ENCODE peak calls at places on chromosomes 5 and 9, in nine cellular contexts. R, S, P, J, Y, M, L, B and O are unnamed samples. For H3K9me3, the result is how much of the 10 kb centered on the place peaks cover.

GRCh38 chr5:169988947-169989346 is 8.7 kb upstream of the INSYN2B start:
- DNase-seq in R (no peak), S (no peak), P (no peak), J (no peak), Y (no peak), M (no peak), L (no peak), B (peak), O (no peak)

GRCh38 chr5:159814810-159815585 is 101.3 kb upstream of the ADRA1B start:
- DNase-seq in R (no peak), S (no peak), P (no peak), J (no peak), Y (no peak), M (no peak), L (no peak), B (peak), O (no peak)

GRCh38 chr5:102974177-102974576 is 145.8 kb downstream of the GIN1 start:
- DNase-seq in R (no peak), S (no peak), P (no peak), J (no peak), Y (no peak), M (no peak), L (no peak), B (no peak), O (no peak)

GRCh38 chr5:106085136-106085535 is 1585.6 kb downstream of the EFNA5 start:
- DNase-seq in R (no peak), S (no peak), P (no peak), J (no peak), Y (no peak), M (no peak), L (no peak), B (no peak), O (no peak)

GRCh38 chr5:73674669-73675004 is 48.6 kb downstream of the ARHGEF28 start:
- DNase-seq in R (no peak), S (no peak), P (no peak), J (no peak), Y (no peak), M (no peak), L (no peak), B (no peak), O (no peak)

GRCh38 chr5:149777382-149777781 is 47.3 kb downstream of the PPARGC1B start:
- DNase-seq in R (no peak), S (no peak), P (no peak), J (no peak), Y (peak), M (no peak), L (no peak), B (no peak), O (no peak)

GRCh38 chr9:124054671-124055212 is 43.2 kb downstream of the LHX2 start:
- DNase-seq in R (no peak), S (no peak), P (no peak), J (no peak), Y (no peak), M (no peak), L (no peak), B (peak), O (peak)

GRCh38 chr5:118070041-118070440 is 918.3 kb downstream of the DTWD2 start:
- DNase-seq in R (no peak), S (no peak), P (no peak), J (no peak), Y (no peak), M (no peak), L (no peak), B (no peak), O (no peak)

GRCh38 chr9:108919517-108919916 is 14.4 kb downstream of the ELP1 start:
- DNase-seq in R (no peak), S (no peak), P (no peak), J (peak), Y (no peak), M (no peak), L (no peak), B (no peak), O (no peak)

GRCh38 chr9:93683331-93684134 is 107.1 kb downstream of the PHF2 start:
- DNase-seq in R (peak), S (no peak), P (no peak), J (no peak), Y (no peak), M (peak), L (no peak), B (no peak), O (no peak)

DNA sequence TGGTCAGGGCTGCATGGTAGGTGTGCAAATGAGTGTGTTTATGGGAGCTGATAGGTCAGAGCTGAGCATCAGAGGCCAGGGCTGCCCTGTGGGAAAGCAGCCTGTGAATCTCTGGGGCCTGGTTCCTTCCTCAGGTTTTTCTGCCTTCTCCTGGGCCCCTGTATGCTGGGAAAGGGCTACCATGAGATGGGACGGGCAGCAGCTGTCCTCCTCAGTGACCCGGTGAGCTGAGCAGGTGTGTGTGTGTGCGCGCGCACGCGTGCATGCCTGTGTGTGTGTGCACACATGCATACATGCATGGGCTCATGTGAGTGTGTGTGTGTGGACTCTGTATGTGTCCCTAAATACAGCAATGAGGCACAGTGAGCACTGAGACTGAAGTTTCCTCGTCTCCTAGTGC is 2.3 kb downstream of the SLC4A9 start:
- DNase-seq in R (no peak), S (no peak), P (no peak), J (no peak), Y (no peak), M (no peak), L (no peak), B (no peak), O (no peak)
- H3K9me3 ChIP-seq in R (under half), S (under half), P (under half), J (under half), Y (under half), M (under half), L (under half), B (under half), O (under half)

GRCh38 chr5:66144799-66145390 is 795 bp downstream of the SREK1 start:
- DNase-seq in R (no peak), S (peak), P (peak), J (no peak), Y (no peak), M (no peak), L (no peak), B (no peak), O (peak)

GRCh38 chr5:66143473-66144073 is 527 bp upstream of the SREK1 start:
- DNase-seq in R (no peak), S (no peak), P (no peak), J (peak), Y (no peak), M (no peak), L (no peak), B (no peak), O (no peak)

GRCh38 chr5:66144074-66144798 is at the start of gene SREK1:
- DNase-seq in R (peak), S (peak), P (peak), J (peak), Y (peak), M (peak), L (peak), B (peak), O (peak)

GRCh38 chr5:66142417-66142816 is 1.7 kb upstream of the SREK1 start:
- DNase-seq in R (no peak), S (no peak), P (no peak), J (no peak), Y (no peak), M (no peak), L (no peak), B (no peak), O (no peak)

DNA sequence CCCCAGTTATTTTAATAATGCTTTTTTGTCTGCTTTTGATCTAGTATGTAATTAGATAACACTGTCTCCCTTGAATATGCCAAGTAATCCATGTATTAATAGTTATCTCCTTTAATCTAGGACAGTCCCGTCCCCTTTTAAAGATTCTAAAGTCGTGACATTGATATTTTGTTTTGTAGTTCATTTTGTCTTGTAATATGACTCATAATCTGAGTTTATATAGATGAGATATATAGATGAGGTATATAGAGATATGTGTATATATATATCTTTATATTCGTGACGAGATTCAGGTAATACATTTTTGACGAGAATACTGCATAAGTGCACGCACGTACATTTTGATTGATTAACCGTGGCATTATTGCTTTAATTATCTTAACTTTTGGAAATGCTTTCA is 1.6 kb downstream of the SREK1 start:
- DNase-seq in R (no peak), S (no peak), P (no peak), J (no peak), Y (no peak), M (no peak), L (no peak), B (no peak), O (no peak)
- H3K4me3 ChIP-seq in R (peak), S (peak), P (peak), J (no peak), Y (peak), M (peak), L (peak), B (peak), O (peak)

GRCh38 chr9:25742241-25742640 is 64.0 kb upstream of the TUSC1 start:
- DNase-seq in R (no peak), S (no peak), P (no peak), J (no peak), Y (no peak), M (no peak), L (no peak), B (peak), O (no peak)
- H3K9me3 ChIP-seq in R (under half), S (under half), P (under half), J (under half), Y (under half), M (under half), L (under half), B (under half), O (under half)

DNA sequence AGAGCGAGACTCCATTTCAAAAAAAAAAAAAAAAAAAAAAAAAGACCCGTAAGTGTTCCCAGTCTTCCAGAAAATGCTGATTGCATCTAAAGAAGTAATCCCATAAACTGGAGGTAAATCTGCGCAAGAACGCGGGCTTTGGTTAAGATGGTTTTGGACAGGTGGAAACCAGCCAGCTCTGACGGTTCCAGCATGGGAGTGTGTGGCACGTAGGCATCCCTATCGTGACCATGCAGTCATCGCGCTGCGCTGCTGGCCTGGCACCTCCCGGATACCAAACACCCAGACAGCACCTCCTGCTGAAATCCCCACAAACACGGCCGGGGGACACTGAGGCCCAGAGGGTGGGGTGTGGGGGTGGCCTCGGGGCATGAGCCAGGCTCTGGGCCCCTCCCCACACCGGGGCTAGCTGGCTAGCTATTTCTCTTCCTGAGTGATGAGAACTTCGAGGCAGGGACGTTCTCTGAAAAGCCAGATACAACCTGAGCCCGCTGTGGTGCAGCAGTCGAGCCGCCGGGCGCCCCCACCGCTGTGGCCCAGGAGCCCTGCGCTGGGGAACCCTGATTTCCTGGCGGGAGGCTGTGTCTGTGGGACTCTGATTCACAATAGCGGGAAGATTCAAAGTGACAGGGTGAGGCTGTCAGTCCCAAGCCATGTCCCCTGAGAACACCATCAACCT is 32.2 kb upstream of the NOTCH1 start:
- DNase-seq in R (no peak), S (no peak), P (no peak), J (no peak), Y (no peak), M (no peak), L (no peak), B (no peak), O (no peak)
- H3K4me3 ChIP-seq in R (no peak), S (no peak), P (no peak), J (no peak), Y (no peak), M (no peak), L (no peak), B (no peak), O (no peak)

GRCh38 chr5:18977880-18978279 is 1010.1 kb downstream of the CDH18 start:
- DNase-seq in R (no peak), S (no peak), P (no peak), J (no peak), Y (no peak), M (no peak), L (no peak), B (no peak), O (no peak)
- H3K9me3 ChIP-seq in R (under half), S (under half), P (under half), J (under half), Y (under half), M (under half), L (under half), B (under half), O (under half)

DNA sequence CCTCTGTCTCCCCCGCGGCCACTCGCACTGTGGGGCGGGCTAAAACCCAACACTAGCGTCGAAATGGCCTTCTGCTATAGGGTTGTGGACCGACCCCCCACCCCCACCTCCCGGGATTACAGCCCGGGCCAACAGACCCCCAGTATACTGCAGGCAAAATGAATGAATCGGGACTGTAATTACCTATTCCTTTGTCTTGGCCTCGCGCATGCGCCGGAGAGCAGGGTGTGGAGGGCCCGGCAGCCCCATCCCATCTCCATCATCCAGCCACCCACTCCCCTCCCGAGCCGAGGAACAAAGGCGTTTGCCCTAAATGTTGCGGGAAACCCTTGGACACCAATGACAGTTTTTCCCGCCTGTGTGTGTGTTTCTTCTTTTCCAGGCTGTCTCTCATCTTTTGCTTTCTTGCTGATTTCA is 1.6 kb downstream of the BASP1 start:
- DNase-seq in R (peak), S (peak), P (no peak), J (peak), Y (no peak), M (peak), L (no peak), B (peak), O (no peak)
- H3K4me3 ChIP-seq in R (peak), S (peak), P (no peak), J (no peak), Y (peak), M (peak), L (peak), B (peak), O (peak)

DNA sequence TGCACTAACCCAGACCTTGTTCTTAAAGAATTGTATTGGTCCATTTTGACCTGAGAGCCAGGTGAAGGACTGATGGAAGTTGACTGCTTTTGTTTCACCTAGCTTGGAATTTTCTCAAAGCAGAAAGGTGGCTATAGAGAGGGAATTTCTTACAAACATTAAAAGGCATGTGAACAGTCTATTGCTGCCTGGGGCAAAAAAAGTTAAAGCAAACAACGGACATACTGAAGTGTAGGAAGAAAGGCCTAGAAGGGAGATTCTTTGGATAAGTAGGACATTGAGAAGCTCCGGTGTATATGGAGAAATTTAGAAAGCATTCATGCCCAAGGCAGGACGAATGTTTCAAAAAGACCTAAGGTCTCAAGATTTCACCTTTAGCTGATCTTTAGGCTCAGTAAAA is 11.7 kb downstream of the CATSPER3 start:
- DNase-seq in R (no peak), S (no peak), P (no peak), J (no peak), Y (no peak), M (no peak), L (no peak), B (no peak), O (no peak)
- H3K9me3 ChIP-seq in R (under half), S (under half), P (under half), J (under half), Y (half or more), M (under half), L (under half), B (under half), O (under half)

DNA sequence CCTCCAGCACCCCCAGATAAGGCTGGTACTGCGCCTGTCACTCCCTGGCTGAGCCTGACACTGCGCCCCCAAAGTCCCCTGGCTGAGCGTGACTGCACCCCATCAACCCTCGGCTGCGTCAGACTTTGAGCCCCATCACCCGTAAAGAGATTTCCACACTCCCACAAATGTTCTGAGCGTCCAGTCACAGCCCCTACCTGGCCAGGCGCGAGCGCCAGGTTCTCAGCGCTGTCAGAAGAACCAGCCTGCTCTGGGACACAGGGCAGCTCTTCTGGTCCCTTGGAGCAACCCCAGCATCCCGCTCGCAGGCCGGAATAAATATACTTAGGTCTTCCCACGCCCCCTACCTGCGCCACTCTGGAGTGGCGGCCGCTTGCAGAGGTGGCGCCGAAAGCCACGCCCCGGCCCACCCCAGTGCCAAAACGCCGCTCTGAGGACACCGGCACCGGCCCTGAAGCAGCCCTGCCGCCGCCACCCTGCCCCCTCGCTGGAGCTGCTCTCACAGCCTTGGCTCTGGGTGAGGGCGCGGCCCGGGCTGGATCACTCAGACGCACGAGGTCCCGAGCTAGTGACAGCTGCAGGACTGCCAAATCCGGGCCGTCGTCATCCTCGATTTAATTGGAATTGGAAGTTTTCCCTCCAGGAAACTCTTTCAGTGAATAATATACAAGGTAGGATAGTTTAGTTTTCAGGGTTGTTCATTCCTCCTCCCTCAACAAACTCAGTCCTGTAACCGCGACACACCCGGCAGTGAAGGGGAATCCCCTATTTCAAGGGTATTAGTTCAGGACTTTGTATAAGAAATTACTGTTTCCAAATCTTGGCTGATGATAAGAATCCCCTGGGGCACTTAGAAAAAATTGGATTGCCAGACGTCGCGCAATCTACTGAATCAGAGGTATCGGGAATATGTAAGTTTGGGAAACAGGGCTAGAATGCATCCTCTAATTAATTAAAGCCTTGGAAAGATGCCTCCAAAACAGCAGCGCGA is 1.2 kb upstream of the CEMIP2 start:
- DNase-seq in R (peak), S (peak), P (peak), J (peak), Y (peak), M (peak), L (peak), B (peak), O (no peak)
- H3K4me3 ChIP-seq in R (peak), S (peak), P (peak), J (peak), Y (peak), M (peak), L (peak), B (peak), O (peak)